ENCODE peak calls at places on chromosomes 6 and 20, in ten cellular contexts. M, W, U, D, Q, E, J, Y, P and T are unnamed samples. For H3K9me3, the result is how much of the 10 kb centered on the place peaks cover.

GRCh38 chr6:83792846-83793245 is 60.3 kb upstream of the RIPPLY2 start:
- DNase-seq in Y (no peak), E (no peak), W (no peak), P (no peak), M (no peak), D (no peak), U (no peak), J (no peak), Q (no peak), T (no peak)

GRCh38 chr6:152204584-152204983 is 397.1 kb downstream of the ESR1 start:
- DNase-seq in J (no peak), P (peak), Y (no peak), U (no peak), Q (no peak), E (no peak), W (no peak), M (no peak), D (no peak), T (no peak)

GRCh38 chr6:26045939-26046368 is 41.3 kb upstream of the HFE start:
- DNase-seq in D (no peak), J (peak), Q (no peak), W (no peak), P (peak), U (no peak), M (no peak), E (no peak), Y (no peak), T (no peak)

GRCh38 chr6:44738652-44739141 is 351.2 kb downstream of the CDC5L start:
- DNase-seq in Q (peak), J (no peak), D (peak), M (no peak), P (no peak), W (peak), Y (peak), E (no peak), U (no peak), T (no peak)

GRCh38 chr6:135018057-135018456 is 36.6 kb downstream of the HBS1L start:
- DNase-seq in Y (no peak), Q (no peak), D (no peak), P (no peak), M (no peak), U (no peak), W (no peak), J (no peak), E (no peak), T (no peak)

GRCh38 chr6:166655251-166655650 is 28.2 kb upstream of the RPS6KA2 start:
- DNase-seq in J (peak), M (no peak), Q (no peak), W (peak), P (no peak), Y (no peak), D (no peak), E (no peak), U (no peak), T (no peak)

GRCh38 chr6:46983007-46983411 is 59.1 kb downstream of the ADGRF1 start:
- DNase-seq in W (no peak), E (no peak), P (peak), D (peak), J (no peak), Y (no peak), U (no peak), Q (no peak), M (no peak), T (no peak)

GRCh38 chr6:84769247-84769646 is 4.8 kb upstream of the TBX18 start:
- DNase-seq in Q (no peak), Y (no peak), M (no peak), P (no peak), J (no peak), D (peak), U (no peak), W (no peak), E (no peak), T (no peak)

GRCh38 chr6:137650720-137651119 is 156.5 kb upstream of the OLIG3 start:
- DNase-seq in D (no peak), M (no peak), Q (no peak), Y (no peak), P (no peak), E (no peak), J (no peak), W (no peak), U (no peak), T (no peak)

GRCh38 chr6:137654365-137654981 is 160.3 kb upstream of the OLIG3 start:
- DNase-seq in U (no peak), D (no peak), Y (no peak), E (no peak), M (no peak), P (no peak), J (no peak), Q (no peak), W (no peak), T (no peak)

GRCh38 chr6:137653698-137654059 is 159.5 kb upstream of the OLIG3 start:
- DNase-seq in M (no peak), D (no peak), E (no peak), P (no peak), W (no peak), Y (no peak), U (no peak), Q (no peak), J (no peak), T (no peak)

GRCh38 chr6:137652961-137653697 is 158.9 kb upstream of the OLIG3 start:
- DNase-seq in M (no peak), P (no peak), J (no peak), Q (no peak), E (no peak), Y (no peak), D (no peak), W (no peak), U (no peak), T (no peak)

DNA sequence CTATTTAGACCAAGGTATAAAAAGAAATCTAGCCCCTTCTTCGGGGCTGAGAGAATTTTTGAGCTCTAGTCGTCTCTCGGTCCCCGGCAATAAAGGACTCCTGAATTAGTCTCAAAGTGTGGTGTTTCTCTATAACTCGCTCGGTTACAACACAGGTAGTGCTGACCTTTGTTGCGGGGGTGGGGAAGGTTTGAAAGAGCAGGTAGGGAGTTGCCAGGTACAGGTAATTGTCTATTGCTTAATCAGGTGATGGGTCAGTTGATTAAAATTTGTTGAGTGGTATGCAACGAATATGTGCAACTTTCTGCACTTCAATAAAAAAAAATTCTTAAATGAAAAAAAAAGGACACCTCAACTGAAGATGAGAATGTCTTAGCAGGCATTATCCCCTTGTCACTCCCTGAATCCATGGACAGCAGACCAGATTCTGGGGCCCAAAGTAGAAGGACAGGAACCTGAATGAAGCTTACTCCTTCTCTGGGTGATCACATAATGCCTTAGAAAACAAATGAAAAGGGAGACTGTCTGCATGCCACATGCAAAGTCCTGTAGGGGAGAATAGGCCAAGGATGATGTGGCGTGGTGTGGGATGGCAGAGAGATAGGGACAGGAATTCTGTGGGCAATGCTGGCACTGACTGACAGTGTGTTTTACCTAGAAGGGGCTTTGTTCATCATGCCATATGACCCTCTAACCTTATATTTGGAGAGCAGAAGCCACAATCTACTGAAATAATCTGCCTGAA is 157.6 kb upstream of the OLIG3 start:
- DNase-seq in Q (no peak), P (no peak), W (no peak), M (no peak), D (no peak), U (no peak), E (no peak), J (no peak), Y (no peak), T (no peak)
- H3K9me3 ChIP-seq in Q (under half), P (under half), W (under half), M (under half), D (under half), U (under half), E (under half), J (under half), Y (under half), T (under half)

GRCh38 chr20:62889411-62889810 is 27.8 kb upstream of the TCFL5 start:
- DNase-seq in Y (no peak), Q (no peak), E (no peak), M (no peak), P (no peak), W (no peak), D (no peak), J (no peak), U (no peak), T (no peak)

GRCh38 chr20:62887860-62888239 is 26.2 kb upstream of the TCFL5 start:
- DNase-seq in D (no peak), Y (no peak), W (no peak), M (no peak), E (peak), P (no peak), J (no peak), Q (no peak), U (no peak), T (no peak)

GRCh38 chr20:62888406-62888805 is 26.8 kb upstream of the TCFL5 start:
- DNase-seq in Y (no peak), D (no peak), M (no peak), J (no peak), P (no peak), U (no peak), W (no peak), Q (no peak), E (no peak), T (no peak)

GRCh38 chr20:62889871-62890270 is 28.2 kb upstream of the TCFL5 start:
- DNase-seq in P (no peak), W (no peak), U (no peak), Q (no peak), E (no peak), J (no peak), Y (no peak), D (no peak), M (peak), T (no peak)

GRCh38 chr20:62888910-62889309 is 27.3 kb upstream of the TCFL5 start:
- DNase-seq in Y (no peak), W (no peak), E (no peak), U (no peak), D (no peak), P (no peak), J (no peak), M (no peak), Q (no peak), T (no peak)
- H3K9me3 ChIP-seq in Y (under half), W (under half), E (under half), U (under half), D (under half), P (under half), J (under half), M (under half), Q (under half), T (under half)

GRCh38 chr6:304833-305370 is 12.6 kb downstream of the DUSP22 start:
- DNase-seq in P (no peak), Y (no peak), M (no peak), U (no peak), D (no peak), J (no peak), Q (no peak), W (no peak), E (no peak), T (no peak)

GRCh38 chr6:302760-303159 is 10.5 kb downstream of the DUSP22 start:
- DNase-seq in E (no peak), M (no peak), P (no peak), Q (no peak), W (no peak), U (no peak), D (no peak), J (no peak), Y (no peak), T (no peak)

GRCh38 chr6:301929-302705 is 9.8 kb downstream of the DUSP22 start:
- DNase-seq in E (no peak), U (no peak), Y (no peak), M (peak), W (no peak), D (no peak), J (no peak), P (no peak), Q (no peak), T (no peak)

GRCh38 chr6:303948-304558 is 11.8 kb downstream of the DUSP22 start:
- DNase-seq in U (no peak), E (no peak), J (no peak), P (no peak), W (no peak), D (no peak), Y (no peak), M (peak), Q (no peak), T (no peak)

GRCh38 chr6:303263-303662 is 11.0 kb downstream of the DUSP22 start:
- DNase-seq in U (no peak), P (no peak), J (no peak), W (no peak), Y (no peak), M (no peak), E (no peak), Q (no peak), D (no peak), T (no peak)
- H3K9me3 ChIP-seq in U (under half), P (under half), J (under half), W (under half), Y (under half), M (under half), E (under half), Q (under half), D (under half), T (under half)

GRCh38 chr6:363291-363690 is 28.3 kb upstream of the IRF4 start:
- DNase-seq in M (no peak), U (no peak), E (no peak), Y (no peak), P (no peak), Q (no peak), W (no peak), J (no peak), D (no peak), T (no peak)
- H3K9me3 ChIP-seq in M (under half), U (under half), E (under half), Y (under half), P (under half), Q (under half), W (under half), J (under half), D (under half), T (under half)